ENCODE peak calls at places on chromosomes 3 and 15, in five cellular contexts. One of them, this sample, is unnamed.
A peak's percentile ranks its signal among the peaks of the same experiment; 100 is the strongest.

GRCh38 chr3:167936010-167936409 is 159.7 kb downstream of the GOLIM4 start:
- DNase-seq in Peyer's patch: no peak
- DNase-seq in sigmoid colon: no peak
- DNase-seq in heart left ventricle: peak; percentile 69
- DNase-seq in prostate gland: peak; percentile 17
- DNase-seq in this sample: no peak

GRCh38 chr15:74530771-74531143 is 10.3 kb upstream of the ARID3B start:
- DNase-seq in Peyer's patch: no peak
- DNase-seq in sigmoid colon: no peak
- DNase-seq in heart left ventricle: no peak
- DNase-seq in prostate gland: no peak
- DNase-seq in this sample: no peak

GRCh38 chr3:186057594-186057993 is 51.3 kb downstream of the ETV5 start:
- DNase-seq in Peyer's patch: no peak
- DNase-seq in sigmoid colon: no peak
- DNase-seq in heart left ventricle: no peak
- DNase-seq in prostate gland: no peak
- DNase-seq in this sample: no peak

GRCh38 chr3:165389064-165389463 is 192.9 kb upstream of the SLITRK3 start:
- DNase-seq in Peyer's patch: no peak
- DNase-seq in sigmoid colon: no peak
- DNase-seq in heart left ventricle: no peak
- DNase-seq in prostate gland: no peak
- DNase-seq in this sample: peak; percentile 30

GRCh38 chr15:77456746-77457618 is 36.3 kb downstream of the HMG20A start:
- DNase-seq in Peyer's patch: no peak
- DNase-seq in sigmoid colon: no peak
- DNase-seq in heart left ventricle: no peak
- DNase-seq in prostate gland: no peak
- DNase-seq in this sample: no peak

GRCh38 chr3:4852780-4853748 is 126.2 kb upstream of the BHLHE40 start:
- DNase-seq in Peyer's patch: no peak
- DNase-seq in sigmoid colon: no peak
- DNase-seq in heart left ventricle: no peak
- DNase-seq in prostate gland: no peak
- DNase-seq in this sample: no peak

GRCh38 chr15:79314186-79314585 is 3.3 kb downstream of the TMED3 start:
- DNase-seq in Peyer's patch: no peak
- DNase-seq in sigmoid colon: no peak
- DNase-seq in heart left ventricle: no peak
- DNase-seq in prostate gland: no peak
- DNase-seq in this sample: no peak

GRCh38 chr3:175965036-175965435 is 1105.9 kb downstream of the NAALADL2 start:
- DNase-seq in Peyer's patch: no peak
- DNase-seq in sigmoid colon: no peak
- DNase-seq in heart left ventricle: no peak
- DNase-seq in prostate gland: no peak
- DNase-seq in this sample: no peak

GRCh38 chr15:44045217-44045616 is 149.9 kb downstream of the FRMD5 start:
- DNase-seq in Peyer's patch: no peak
- DNase-seq in sigmoid colon: no peak
- DNase-seq in heart left ventricle: no peak
- DNase-seq in prostate gland: no peak
- DNase-seq in this sample: no peak

GRCh38 chr15:100849021-100849831 is 30.4 kb upstream of the ALDH1A3 start:
- DNase-seq in Peyer's patch: peak; percentile 42
- DNase-seq in sigmoid colon: peak; percentile 77
- DNase-seq in heart left ventricle: no peak
- DNase-seq in prostate gland: peak; percentile 74
- DNase-seq in this sample: no peak

GRCh38 chr15:44738340-44738984 is 2.1 kb downstream of the TRIM69 start:
- DNase-seq in Peyer's patch: no peak
- DNase-seq in sigmoid colon: no peak
- DNase-seq in heart left ventricle: no peak
- DNase-seq in prostate gland: no peak
- DNase-seq in this sample: no peak

GRCh38 chr3:138114431-138114918 is 933 bp downstream of the DZIP1L start:
- DNase-seq in Peyer's patch: no peak
- DNase-seq in sigmoid colon: no peak
- DNase-seq in heart left ventricle: no peak
- DNase-seq in prostate gland: no peak
- DNase-seq in this sample: no peak

GRCh38 chr3:195001961-195002861 is 268.7 kb downstream of the XXYLT1 start:
- DNase-seq in Peyer's patch: peak; percentile 55
- DNase-seq in sigmoid colon: no peak
- DNase-seq in heart left ventricle: peak; percentile 68
- DNase-seq in prostate gland: peak; percentile 40
- DNase-seq in this sample: peak; percentile 24

GRCh38 chr15:64770626-64771025 is 4.8 kb downstream of the RBPMS2 start:
- DNase-seq in Peyer's patch: no peak
- DNase-seq in sigmoid colon: no peak
- DNase-seq in heart left ventricle: no peak
- DNase-seq in prostate gland: no peak
- DNase-seq in this sample: no peak

GRCh38 chr3:8629151-8630021 is 15.2 kb downstream of the SSUH2 start:
- DNase-seq in Peyer's patch: peak; percentile 19
- DNase-seq in sigmoid colon: peak; percentile 71
- DNase-seq in heart left ventricle: peak; percentile 52
- DNase-seq in prostate gland: no peak
- DNase-seq in this sample: peak; percentile 81

GRCh38 chr3:50665603-50666115 is 9.1 kb upstream of the DOCK3 start:
- DNase-seq in Peyer's patch: no peak
- DNase-seq in sigmoid colon: peak; percentile 36
- DNase-seq in heart left ventricle: no peak
- DNase-seq in prostate gland: no peak
- DNase-seq in this sample: no peak

GRCh38 chr3:30305021-30305420 is 301.4 kb upstream of the TGFBR2 start:
- DNase-seq in Peyer's patch: no peak
- DNase-seq in sigmoid colon: no peak
- DNase-seq in heart left ventricle: no peak
- DNase-seq in prostate gland: no peak
- DNase-seq in this sample: no peak

GRCh38 chr15:35986072-35986666 is 440.2 kb upstream of the DPH6 start:
- DNase-seq in Peyer's patch: no peak
- DNase-seq in sigmoid colon: peak; percentile 55
- DNase-seq in heart left ventricle: peak; percentile 70
- DNase-seq in prostate gland: no peak
- DNase-seq in this sample: no peak

GRCh38 chr15:77118787-77119410 is 48.0 kb upstream of the TSPAN3 start:
- DNase-seq in Peyer's patch: no peak
- DNase-seq in sigmoid colon: no peak
- DNase-seq in heart left ventricle: no peak
- DNase-seq in prostate gland: peak; percentile 42
- DNase-seq in this sample: no peak

GRCh38 chr15:28948036-28948435 is 62.3 kb downstream of the APBA2 start:
- DNase-seq in Peyer's patch: no peak
- DNase-seq in sigmoid colon: peak; percentile 5
- DNase-seq in heart left ventricle: no peak
- DNase-seq in prostate gland: no peak
- DNase-seq in this sample: no peak

GRCh38 chr3:168877899-168878298 is 782.2 kb upstream of the GOLIM4 start:
- DNase-seq in Peyer's patch: no peak
- DNase-seq in sigmoid colon: no peak
- DNase-seq in heart left ventricle: no peak
- DNase-seq in prostate gland: peak; percentile 20
- DNase-seq in this sample: no peak

GRCh38 chr3:150146891-150147761 is 176.4 kb upstream of the PFN2 start:
- DNase-seq in Peyer's patch: no peak
- DNase-seq in sigmoid colon: peak; percentile 92
- DNase-seq in heart left ventricle: no peak
- DNase-seq in prostate gland: no peak
- DNase-seq in this sample: peak; percentile 84

GRCh38 chr3:154122096-154122911 is 1.1 kb downstream of the ARHGEF26 start:
- DNase-seq in Peyer's patch: no peak
- DNase-seq in sigmoid colon: peak; percentile 73
- DNase-seq in heart left ventricle: no peak
- DNase-seq in prostate gland: peak; percentile 4
- DNase-seq in this sample: no peak

GRCh38 chr3:128266453-128266852 is 113.2 kb downstream of the EEFSEC start:
- DNase-seq in Peyer's patch: no peak
- DNase-seq in sigmoid colon: no peak
- DNase-seq in heart left ventricle: no peak
- DNase-seq in prostate gland: no peak
- DNase-seq in this sample: no peak

GRCh38 chr3:112115161-112115739 is 17.8 kb downstream of the GCSAM start:
- DNase-seq in Peyer's patch: no peak
- DNase-seq in sigmoid colon: no peak
- DNase-seq in heart left ventricle: no peak
- DNase-seq in prostate gland: no peak
- DNase-seq in this sample: no peak

GRCh38 chr15:83764201-83764839 is 110.4 kb downstream of the ADAMTSL3 start:
- DNase-seq in Peyer's patch: no peak
- DNase-seq in sigmoid colon: no peak
- DNase-seq in heart left ventricle: peak; percentile 42
- DNase-seq in prostate gland: no peak
- DNase-seq in this sample: no peak

GRCh38 chr15:101618861-101619614 is 33.1 kb downstream of the TM2D3 start:
- DNase-seq in Peyer's patch: no peak
- DNase-seq in sigmoid colon: no peak
- DNase-seq in heart left ventricle: no peak
- DNase-seq in prostate gland: no peak
- DNase-seq in this sample: no peak

DNA sequence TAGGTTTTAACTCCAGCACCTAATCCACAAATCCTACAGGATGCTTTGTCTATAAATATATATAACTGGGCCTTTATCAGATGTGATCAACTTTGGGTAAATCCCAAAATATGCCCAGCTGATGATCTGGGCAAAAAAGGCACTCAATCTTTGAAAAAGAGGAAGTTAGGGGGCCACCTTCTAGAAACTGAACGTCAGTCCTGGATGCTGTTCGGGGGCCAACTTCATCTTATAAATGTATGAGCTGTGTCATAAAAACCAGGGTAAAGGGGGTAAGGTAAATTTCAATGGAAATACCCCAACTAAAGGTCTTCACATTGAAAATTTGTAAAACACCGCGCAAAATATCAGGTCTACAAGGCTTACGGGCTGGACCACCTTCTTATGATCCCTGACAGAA is 264.4 kb upstream of the UBE2E2 start:
- DNase-seq in Peyer's patch: no peak
- DNase-seq in sigmoid colon: no peak
- DNase-seq in heart left ventricle: no peak
- DNase-seq in prostate gland: no peak
- DNase-seq in this sample: no peak
- TF ChIP-seq POLR2A in Peyer's patch: no peak
- TF ChIP-seq POLR2A in sigmoid colon: no peak
- TF ChIP-seq POLR2A in heart left ventricle: no peak
- TF ChIP-seq POLR2A in prostate gland: no peak
- TF ChIP-seq POLR2A in this sample: no peak

GRCh38 chr15:55221090-55222011 is 24.6 kb upstream of the RSL24D1 start:
- DNase-seq in Peyer's patch: no peak
- DNase-seq in sigmoid colon: no peak
- DNase-seq in heart left ventricle: no peak
- DNase-seq in prostate gland: no peak
- DNase-seq in this sample: no peak

GRCh38 chr15:55224892-55225291 is 28.2 kb upstream of the RSL24D1 start:
- DNase-seq in Peyer's patch: no peak
- DNase-seq in sigmoid colon: no peak
- DNase-seq in heart left ventricle: no peak
- DNase-seq in prostate gland: no peak
- DNase-seq in this sample: no peak

GRCh38 chr15:55230051-55230670 is 33.4 kb upstream of the RSL24D1 start:
- DNase-seq in Peyer's patch: no peak
- DNase-seq in sigmoid colon: no peak
- DNase-seq in heart left ventricle: no peak
- DNase-seq in prostate gland: no peak
- DNase-seq in this sample: no peak

GRCh38 chr15:55222588-55222987 is 25.8 kb upstream of the RSL24D1 start:
- DNase-seq in Peyer's patch: no peak
- DNase-seq in sigmoid colon: no peak
- DNase-seq in heart left ventricle: no peak
- DNase-seq in prostate gland: no peak
- DNase-seq in this sample: no peak

DNA sequence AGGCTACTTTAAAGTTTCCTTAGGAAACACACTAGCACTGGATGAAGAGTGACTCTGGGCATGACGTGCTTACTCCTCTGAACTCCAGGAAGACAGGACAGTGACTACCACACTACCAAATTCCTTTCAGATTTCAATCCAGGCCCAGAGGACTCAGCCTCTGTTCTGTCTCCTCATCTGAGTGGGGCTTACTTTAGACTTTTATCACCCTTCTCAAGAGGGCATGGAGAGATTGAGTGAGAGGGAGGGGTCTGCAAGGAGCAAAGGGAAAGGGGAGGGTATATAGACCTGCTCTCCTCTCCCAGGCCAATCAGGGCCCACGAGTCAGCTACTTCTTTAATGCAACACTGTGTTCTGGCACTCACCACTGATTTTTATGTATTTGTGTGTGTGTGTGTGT is 29.4 kb upstream of the RSL24D1 start:
- DNase-seq in Peyer's patch: no peak
- DNase-seq in sigmoid colon: no peak
- DNase-seq in heart left ventricle: no peak
- DNase-seq in prostate gland: no peak
- DNase-seq in this sample: no peak
- TF ChIP-seq CTCF in Peyer's patch: no peak
- TF ChIP-seq CTCF in sigmoid colon: no peak
- TF ChIP-seq CTCF in heart left ventricle: no peak
- TF ChIP-seq CTCF in prostate gland: no peak
- TF ChIP-seq CTCF in this sample: no peak

GRCh38 chr3:38649500-38650247 is at the start of gene SCN5A:
- DNase-seq in Peyer's patch: peak; percentile 10
- DNase-seq in sigmoid colon: peak; percentile 63
- DNase-seq in heart left ventricle: peak; percentile 70
- DNase-seq in prostate gland: peak; percentile 32
- DNase-seq in this sample: no peak
- TF ChIP-seq POLR2A in Peyer's patch: no peak
- TF ChIP-seq POLR2A in sigmoid colon: no peak
- TF ChIP-seq POLR2A in heart left ventricle: peak; percentile 83
- TF ChIP-seq POLR2A in prostate gland: no peak
- TF ChIP-seq POLR2A in this sample: no peak

DNA sequence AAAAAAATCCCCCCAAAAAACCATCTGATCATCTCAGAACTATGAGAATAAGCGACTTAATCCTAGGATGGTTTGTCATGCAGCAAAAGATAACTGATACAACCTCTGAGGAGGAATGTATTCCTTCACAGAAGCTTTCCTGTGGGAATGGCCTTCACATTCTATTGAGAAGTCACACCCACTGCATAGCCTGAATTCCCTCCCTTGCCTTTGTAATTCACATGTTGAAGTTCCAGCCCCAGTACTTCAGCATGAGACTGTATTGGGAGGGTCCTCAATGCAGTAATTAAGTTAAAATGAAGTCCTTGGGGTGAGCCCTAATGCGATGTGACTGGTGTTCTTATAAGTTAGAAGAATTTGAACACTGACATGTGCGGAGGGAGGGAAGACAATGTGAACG is 395.2 kb downstream of the TUSC7 start:
- DNase-seq in Peyer's patch: no peak
- DNase-seq in sigmoid colon: no peak
- DNase-seq in heart left ventricle: no peak
- DNase-seq in prostate gland: no peak
- DNase-seq in this sample: no peak
- TF ChIP-seq CTCF in Peyer's patch: no peak
- TF ChIP-seq CTCF in sigmoid colon: no peak
- TF ChIP-seq CTCF in heart left ventricle: no peak
- TF ChIP-seq CTCF in prostate gland: no peak
- TF ChIP-seq CTCF in this sample: no peak

GRCh38 chr15:95492388-95493070 is 838.0 kb upstream of the NR2F2 start:
- DNase-seq in Peyer's patch: no peak
- DNase-seq in sigmoid colon: no peak
- DNase-seq in heart left ventricle: no peak
- DNase-seq in prostate gland: no peak
- DNase-seq in this sample: no peak
- TF ChIP-seq POLR2A in Peyer's patch: no peak
- TF ChIP-seq POLR2A in sigmoid colon: no peak
- TF ChIP-seq POLR2A in heart left ventricle: no peak
- TF ChIP-seq POLR2A in prostate gland: no peak
- TF ChIP-seq POLR2A in this sample: no peak